ENCODE peak calls at places on chromosomes 13 and 19, in ten cellular contexts. One of them, this sample, is unnamed.
A peak's percentile ranks its signal among the peaks of the same experiment; 100 is the strongest.

GRCh38 chr13:73618275-73618865 is 515.8 kb downstream of the KLF12 start:
- DNase-seq in NCI-H1436: no peak
- DNase-seq in activated T-helper 9 cell treated with anti-CD3 and anti-CD28 coated beads, Interleukin-2, amount 50 U/mL, for 16 hours: no peak
- DNase-seq in HCEC 1CT: no peak
- DNase-seq in HuH-7.5: peak; percentile 27
- DNase-seq in NCI-H2081: no peak
- DNase-seq in HEK293T: peak; percentile 45
- DNase-seq in CD8-positive, alpha-beta memory T cell: no peak
- DNase-seq in GM10248: no peak
- DNase-seq in sigmoid colon: no peak
- DNase-seq in this sample: no peak

GRCh38 chr19:48963371-48964204 is 1.5 kb upstream of the FTL start:
- DNase-seq in HEK293T: no peak
- DNase-seq in GM10248: peak; percentile 84
- DNase-seq in NCI-H2081: no peak
- DNase-seq in NCI-H1436: peak; percentile 59
- DNase-seq in CD8-positive, alpha-beta memory T cell: peak; percentile 76
- DNase-seq in sigmoid colon: peak; percentile 95
- DNase-seq in HCEC 1CT: peak; percentile 72
- DNase-seq in activated T-helper 9 cell treated with anti-CD3 and anti-CD28 coated beads, Interleukin-2, amount 50 U/mL, for 16 hours: peak; percentile 55
- DNase-seq in HuH-7.5: peak; percentile 91
- DNase-seq in this sample: peak; percentile 78

GRCh38 chr13:94858856-94859811 is 146.8 kb upstream of the SOX21 start:
- DNase-seq in NCI-H1436: no peak
- DNase-seq in CD8-positive, alpha-beta memory T cell: no peak
- DNase-seq in HEK293T: no peak
- DNase-seq in GM10248: no peak
- DNase-seq in sigmoid colon: peak; percentile 80
- DNase-seq in HCEC 1CT: no peak
- DNase-seq in HuH-7.5: no peak
- DNase-seq in NCI-H2081: no peak
- DNase-seq in activated T-helper 9 cell treated with anti-CD3 and anti-CD28 coated beads, Interleukin-2, amount 50 U/mL, for 16 hours: no peak
- DNase-seq in this sample: peak; percentile 69

GRCh38 chr19:38838208-38838985 is 6.8 kb upstream of the ECH1 start:
- DNase-seq in NCI-H2081: no peak
- DNase-seq in HuH-7.5: no peak
- DNase-seq in GM10248: no peak
- DNase-seq in sigmoid colon: no peak
- DNase-seq in HCEC 1CT: no peak
- DNase-seq in HEK293T: no peak
- DNase-seq in NCI-H1436: no peak
- DNase-seq in activated T-helper 9 cell treated with anti-CD3 and anti-CD28 coated beads, Interleukin-2, amount 50 U/mL, for 16 hours: peak; percentile 43
- DNase-seq in CD8-positive, alpha-beta memory T cell: no peak
- DNase-seq in this sample: no peak

GRCh38 chr19:20078696-20079095 is 896 bp downstream of the ZNF90 start:
- DNase-seq in NCI-H1436: no peak
- DNase-seq in NCI-H2081: no peak
- DNase-seq in sigmoid colon: peak; percentile 67
- DNase-seq in CD8-positive, alpha-beta memory T cell: no peak
- DNase-seq in HuH-7.5: no peak
- DNase-seq in HEK293T: no peak
- DNase-seq in HCEC 1CT: no peak
- DNase-seq in activated T-helper 9 cell treated with anti-CD3 and anti-CD28 coated beads, Interleukin-2, amount 50 U/mL, for 16 hours: no peak
- DNase-seq in GM10248: peak; percentile 12
- DNase-seq in this sample: peak; percentile 5

GRCh38 chr19:16180611-16181010 is 4.6 kb upstream of the FAM32A start:
- DNase-seq in GM10248: no peak
- DNase-seq in activated T-helper 9 cell treated with anti-CD3 and anti-CD28 coated beads, Interleukin-2, amount 50 U/mL, for 16 hours: no peak
- DNase-seq in NCI-H2081: no peak
- DNase-seq in HCEC 1CT: peak; percentile 81
- DNase-seq in HuH-7.5: no peak
- DNase-seq in NCI-H1436: no peak
- DNase-seq in CD8-positive, alpha-beta memory T cell: no peak
- DNase-seq in sigmoid colon: no peak
- DNase-seq in HEK293T: no peak
- DNase-seq in this sample: no peak

GRCh38 chr13:23966691-23967615 is 69.7 kb upstream of the C1QTNF9B start:
- DNase-seq in HuH-7.5: no peak
- DNase-seq in GM10248: peak; percentile 48
- DNase-seq in activated T-helper 9 cell treated with anti-CD3 and anti-CD28 coated beads, Interleukin-2, amount 50 U/mL, for 16 hours: no peak
- DNase-seq in sigmoid colon: no peak
- DNase-seq in NCI-H1436: no peak
- DNase-seq in NCI-H2081: no peak
- DNase-seq in HCEC 1CT: no peak
- DNase-seq in HEK293T: no peak
- DNase-seq in CD8-positive, alpha-beta memory T cell: no peak
- DNase-seq in this sample: peak; percentile 70

GRCh38 chr19:52217576-52217975 is 27.7 kb downstream of the PPP2R1A start:
- DNase-seq in NCI-H1436: no peak
- DNase-seq in sigmoid colon: no peak
- DNase-seq in HuH-7.5: no peak
- DNase-seq in HCEC 1CT: no peak
- DNase-seq in activated T-helper 9 cell treated with anti-CD3 and anti-CD28 coated beads, Interleukin-2, amount 50 U/mL, for 16 hours: no peak
- DNase-seq in CD8-positive, alpha-beta memory T cell: no peak
- DNase-seq in GM10248: no peak
- DNase-seq in NCI-H2081: no peak
- DNase-seq in HEK293T: no peak
- DNase-seq in this sample: no peak

GRCh38 chr19:5983367-5983955 is 5.5 kb upstream of the RANBP3 start:
- DNase-seq in HEK293T: no peak
- DNase-seq in NCI-H2081: no peak
- DNase-seq in NCI-H1436: no peak
- DNase-seq in CD8-positive, alpha-beta memory T cell: no peak
- DNase-seq in HuH-7.5: no peak
- DNase-seq in GM10248: no peak
- DNase-seq in sigmoid colon: no peak
- DNase-seq in activated T-helper 9 cell treated with anti-CD3 and anti-CD28 coated beads, Interleukin-2, amount 50 U/mL, for 16 hours: no peak
- DNase-seq in HCEC 1CT: no peak
- DNase-seq in this sample: no peak

GRCh38 chr13:29886446-29886845 is 36.0 kb upstream of the UBL3 start:
- DNase-seq in CD8-positive, alpha-beta memory T cell: peak; percentile 72
- DNase-seq in GM10248: no peak
- DNase-seq in NCI-H2081: no peak
- DNase-seq in HCEC 1CT: no peak
- DNase-seq in HuH-7.5: no peak
- DNase-seq in activated T-helper 9 cell treated with anti-CD3 and anti-CD28 coated beads, Interleukin-2, amount 50 U/mL, for 16 hours: peak; percentile 27
- DNase-seq in HEK293T: no peak
- DNase-seq in sigmoid colon: no peak
- DNase-seq in NCI-H1436: no peak
- DNase-seq in this sample: no peak

GRCh38 chr19:1154731-1155351 is 19.2 kb downstream of the SBNO2 start:
- DNase-seq in NCI-H2081: no peak
- DNase-seq in activated T-helper 9 cell treated with anti-CD3 and anti-CD28 coated beads, Interleukin-2, amount 50 U/mL, for 16 hours: no peak
- DNase-seq in sigmoid colon: peak; percentile 96
- DNase-seq in GM10248: no peak
- DNase-seq in HCEC 1CT: peak; percentile 84
- DNase-seq in NCI-H1436: no peak
- DNase-seq in CD8-positive, alpha-beta memory T cell: no peak
- DNase-seq in HEK293T: no peak
- DNase-seq in HuH-7.5: peak; percentile 99
- DNase-seq in this sample: no peak

GRCh38 chr13:48156466-48156865 is 61.6 kb upstream of the MED4 start:
- DNase-seq in NCI-H1436: no peak
- DNase-seq in sigmoid colon: no peak
- DNase-seq in HCEC 1CT: no peak
- DNase-seq in HEK293T: no peak
- DNase-seq in HuH-7.5: no peak
- DNase-seq in CD8-positive, alpha-beta memory T cell: peak; percentile 90
- DNase-seq in NCI-H2081: no peak
- DNase-seq in activated T-helper 9 cell treated with anti-CD3 and anti-CD28 coated beads, Interleukin-2, amount 50 U/mL, for 16 hours: peak; percentile 50
- DNase-seq in GM10248: no peak
- DNase-seq in this sample: no peak

GRCh38 chr13:93502987-93503386 is 276.4 kb downstream of the GPC6 start:
- DNase-seq in HEK293T: no peak
- DNase-seq in CD8-positive, alpha-beta memory T cell: no peak
- DNase-seq in HuH-7.5: no peak
- DNase-seq in GM10248: no peak
- DNase-seq in activated T-helper 9 cell treated with anti-CD3 and anti-CD28 coated beads, Interleukin-2, amount 50 U/mL, for 16 hours: no peak
- DNase-seq in NCI-H2081: no peak
- DNase-seq in HCEC 1CT: no peak
- DNase-seq in sigmoid colon: no peak
- DNase-seq in NCI-H1436: no peak
- DNase-seq in this sample: no peak

GRCh38 chr19:46409146-46409545 is 4.2 kb downstream of the CCDC8 start:
- DNase-seq in GM10248: no peak
- DNase-seq in NCI-H2081: no peak
- DNase-seq in sigmoid colon: no peak
- DNase-seq in CD8-positive, alpha-beta memory T cell: no peak
- DNase-seq in activated T-helper 9 cell treated with anti-CD3 and anti-CD28 coated beads, Interleukin-2, amount 50 U/mL, for 16 hours: no peak
- DNase-seq in HEK293T: no peak
- DNase-seq in HCEC 1CT: no peak
- DNase-seq in NCI-H1436: no peak
- DNase-seq in HuH-7.5: no peak
- DNase-seq in this sample: no peak

GRCh38 chr13:26653310-26653709 is 95.8 kb downstream of the WASF3 start:
- DNase-seq in CD8-positive, alpha-beta memory T cell: no peak
- DNase-seq in sigmoid colon: no peak
- DNase-seq in HEK293T: no peak
- DNase-seq in HuH-7.5: no peak
- DNase-seq in HCEC 1CT: peak; percentile 62
- DNase-seq in activated T-helper 9 cell treated with anti-CD3 and anti-CD28 coated beads, Interleukin-2, amount 50 U/mL, for 16 hours: no peak
- DNase-seq in GM10248: no peak
- DNase-seq in NCI-H1436: no peak
- DNase-seq in NCI-H2081: no peak
- DNase-seq in this sample: no peak

GRCh38 chr13:28475916-28476725 is 18.8 kb downstream of the FLT1 start:
- DNase-seq in GM10248: no peak
- DNase-seq in sigmoid colon: no peak
- DNase-seq in NCI-H2081: no peak
- DNase-seq in HCEC 1CT: peak; percentile 89
- DNase-seq in HEK293T: no peak
- DNase-seq in activated T-helper 9 cell treated with anti-CD3 and anti-CD28 coated beads, Interleukin-2, amount 50 U/mL, for 16 hours: no peak
- DNase-seq in HuH-7.5: no peak
- DNase-seq in CD8-positive, alpha-beta memory T cell: no peak
- DNase-seq in NCI-H1436: no peak
- DNase-seq in this sample: no peak

GRCh38 chr13:54092686-54093085 is 1064.1 kb downstream of the OLFM4 start:
- DNase-seq in NCI-H1436: no peak
- DNase-seq in HCEC 1CT: no peak
- DNase-seq in NCI-H2081: no peak
- DNase-seq in sigmoid colon: peak; percentile 60
- DNase-seq in HEK293T: no peak
- DNase-seq in CD8-positive, alpha-beta memory T cell: peak; percentile 33
- DNase-seq in activated T-helper 9 cell treated with anti-CD3 and anti-CD28 coated beads, Interleukin-2, amount 50 U/mL, for 16 hours: no peak
- DNase-seq in GM10248: no peak
- DNase-seq in HuH-7.5: no peak
- DNase-seq in this sample: no peak

GRCh38 chr19:56137405-56137804 is 3.7 kb upstream of the ZNF444 start:
- DNase-seq in activated T-helper 9 cell treated with anti-CD3 and anti-CD28 coated beads, Interleukin-2, amount 50 U/mL, for 16 hours: no peak
- DNase-seq in CD8-positive, alpha-beta memory T cell: no peak
- DNase-seq in NCI-H1436: no peak
- DNase-seq in GM10248: no peak
- DNase-seq in HEK293T: no peak
- DNase-seq in HuH-7.5: no peak
- DNase-seq in sigmoid colon: no peak
- DNase-seq in NCI-H2081: no peak
- DNase-seq in HCEC 1CT: no peak
- DNase-seq in this sample: no peak

GRCh38 chr19:19032420-19033175 is 719 bp downstream of the SUGP2 start:
- DNase-seq in NCI-H2081: peak; percentile 79
- DNase-seq in GM10248: peak; percentile 96
- DNase-seq in NCI-H1436: peak; percentile 85
- DNase-seq in HuH-7.5: peak; percentile 69
- DNase-seq in HEK293T: peak; percentile 91
- DNase-seq in sigmoid colon: peak; percentile 91
- DNase-seq in activated T-helper 9 cell treated with anti-CD3 and anti-CD28 coated beads, Interleukin-2, amount 50 U/mL, for 16 hours: peak; percentile 41
- DNase-seq in HCEC 1CT: peak; percentile 92
- DNase-seq in CD8-positive, alpha-beta memory T cell: peak; percentile 80
- DNase-seq in this sample: peak; percentile 85

GRCh38 chr19:19050104-19050503 is 13.7 kb upstream of the SLC25A42 start:
- DNase-seq in HuH-7.5: no peak
- DNase-seq in activated T-helper 9 cell treated with anti-CD3 and anti-CD28 coated beads, Interleukin-2, amount 50 U/mL, for 16 hours: no peak
- DNase-seq in CD8-positive, alpha-beta memory T cell: no peak
- DNase-seq in NCI-H1436: no peak
- DNase-seq in GM10248: no peak
- DNase-seq in sigmoid colon: no peak
- DNase-seq in HCEC 1CT: no peak
- DNase-seq in HEK293T: no peak
- DNase-seq in NCI-H2081: no peak
- DNase-seq in this sample: no peak

GRCh38 chr13:44407891-44408290 is 34.3 kb downstream of the SERP2 start:
- DNase-seq in CD8-positive, alpha-beta memory T cell: no peak
- DNase-seq in activated T-helper 9 cell treated with anti-CD3 and anti-CD28 coated beads, Interleukin-2, amount 50 U/mL, for 16 hours: no peak
- DNase-seq in GM10248: no peak
- DNase-seq in NCI-H2081: no peak
- DNase-seq in HEK293T: no peak
- DNase-seq in HCEC 1CT: no peak
- DNase-seq in sigmoid colon: no peak
- DNase-seq in HuH-7.5: no peak
- DNase-seq in NCI-H1436: no peak
- DNase-seq in this sample: no peak

GRCh38 chr13:42821437-42821836 is 40.1 kb downstream of the FAM216B start:
- DNase-seq in CD8-positive, alpha-beta memory T cell: no peak
- DNase-seq in sigmoid colon: no peak
- DNase-seq in HuH-7.5: no peak
- DNase-seq in GM10248: no peak
- DNase-seq in NCI-H1436: no peak
- DNase-seq in HEK293T: no peak
- DNase-seq in activated T-helper 9 cell treated with anti-CD3 and anti-CD28 coated beads, Interleukin-2, amount 50 U/mL, for 16 hours: no peak
- DNase-seq in HCEC 1CT: peak; percentile 96
- DNase-seq in NCI-H2081: no peak
- DNase-seq in this sample: no peak

GRCh38 chr19:17932485-17933338 is at the start of gene CCDC124:
- DNase-seq in NCI-H2081: peak; percentile 85
- DNase-seq in GM10248: peak; percentile 93
- DNase-seq in HCEC 1CT: peak; percentile 82
- DNase-seq in HuH-7.5: peak; percentile 96
- DNase-seq in CD8-positive, alpha-beta memory T cell: peak; percentile 95
- DNase-seq in HEK293T: peak; percentile 94
- DNase-seq in activated T-helper 9 cell treated with anti-CD3 and anti-CD28 coated beads, Interleukin-2, amount 50 U/mL, for 16 hours: peak; percentile 88
- DNase-seq in sigmoid colon: peak; percentile 94
- DNase-seq in NCI-H1436: peak; percentile 89
- DNase-seq in this sample: peak; percentile 86

GRCh38 chr13:94329277-94329676 is 150.2 kb downstream of the DCT start:
- DNase-seq in CD8-positive, alpha-beta memory T cell: no peak
- DNase-seq in GM10248: no peak
- DNase-seq in HEK293T: no peak
- DNase-seq in NCI-H1436: no peak
- DNase-seq in activated T-helper 9 cell treated with anti-CD3 and anti-CD28 coated beads, Interleukin-2, amount 50 U/mL, for 16 hours: no peak
- DNase-seq in HuH-7.5: no peak
- DNase-seq in NCI-H2081: no peak
- DNase-seq in HCEC 1CT: no peak
- DNase-seq in sigmoid colon: peak; percentile 69
- DNase-seq in this sample: no peak

GRCh38 chr13:39217471-39217870 is 179.2 kb downstream of the NHLRC3 start:
- DNase-seq in CD8-positive, alpha-beta memory T cell: no peak
- DNase-seq in NCI-H1436: no peak
- DNase-seq in HEK293T: no peak
- DNase-seq in NCI-H2081: no peak
- DNase-seq in GM10248: no peak
- DNase-seq in sigmoid colon: no peak
- DNase-seq in activated T-helper 9 cell treated with anti-CD3 and anti-CD28 coated beads, Interleukin-2, amount 50 U/mL, for 16 hours: no peak
- DNase-seq in HuH-7.5: no peak
- DNase-seq in HCEC 1CT: no peak
- DNase-seq in this sample: peak; percentile 73

GRCh38 chr19:52444506-52444905 is 8.8 kb upstream of the ZNF578 start:
- DNase-seq in activated T-helper 9 cell treated with anti-CD3 and anti-CD28 coated beads, Interleukin-2, amount 50 U/mL, for 16 hours: no peak
- DNase-seq in HEK293T: no peak
- DNase-seq in NCI-H1436: no peak
- DNase-seq in HuH-7.5: no peak
- DNase-seq in sigmoid colon: no peak
- DNase-seq in NCI-H2081: no peak
- DNase-seq in GM10248: no peak
- DNase-seq in HCEC 1CT: no peak
- DNase-seq in CD8-positive, alpha-beta memory T cell: no peak
- DNase-seq in this sample: no peak

GRCh38 chr19:18737954-18738351 is 53.2 kb downstream of the COMP start:
- DNase-seq in HuH-7.5: no peak
- DNase-seq in sigmoid colon: no peak
- DNase-seq in HEK293T: no peak
- DNase-seq in activated T-helper 9 cell treated with anti-CD3 and anti-CD28 coated beads, Interleukin-2, amount 50 U/mL, for 16 hours: no peak
- DNase-seq in HCEC 1CT: no peak
- DNase-seq in CD8-positive, alpha-beta memory T cell: no peak
- DNase-seq in NCI-H1436: no peak
- DNase-seq in NCI-H2081: no peak
- DNase-seq in GM10248: no peak
- DNase-seq in this sample: no peak

GRCh38 chr13:39317284-39317683 is 279.0 kb downstream of the NHLRC3 start:
- DNase-seq in HEK293T: no peak
- DNase-seq in GM10248: no peak
- DNase-seq in CD8-positive, alpha-beta memory T cell: no peak
- DNase-seq in NCI-H1436: no peak
- DNase-seq in activated T-helper 9 cell treated with anti-CD3 and anti-CD28 coated beads, Interleukin-2, amount 50 U/mL, for 16 hours: no peak
- DNase-seq in HuH-7.5: no peak
- DNase-seq in NCI-H2081: no peak
- DNase-seq in HCEC 1CT: peak; percentile 44
- DNase-seq in sigmoid colon: peak; percentile 77
- DNase-seq in this sample: no peak